ENCODE peak calls at places on chromosomes 4 and X, in five cellular contexts. One of them, this sample, is unnamed.

GRCh38 chr4:87567191-87567590 is 38.0 kb upstream of the SPARCL1 start:
- DNase-seq in suprapubic skin: no peak
- DNase-seq in left lung: no peak
- DNase-seq in GM23248: peak; percentile 17
- DNase-seq in DND-41: no peak
- DNase-seq in this sample: no peak

GRCh38 chrX:19650996-19651395 is 135.7 kb upstream of the MAP3K15 start:
- DNase-seq in DND-41: no peak
- DNase-seq in suprapubic skin: no peak
- DNase-seq in left lung: no peak
- DNase-seq in GM23248: no peak
- DNase-seq in this sample: no peak

GRCh38 chr4:105088110-105088879 is 58.4 kb upstream of the TET2 start:
- DNase-seq in left lung: no peak
- DNase-seq in suprapubic skin: no peak
- DNase-seq in DND-41: no peak
- DNase-seq in GM23248: peak; percentile 92
- DNase-seq in this sample: no peak

GRCh38 chr4:32499176-32499575 is 1779.0 kb downstream of the PCDH7 start:
- DNase-seq in left lung: no peak
- DNase-seq in DND-41: no peak
- DNase-seq in GM23248: peak; percentile 42
- DNase-seq in suprapubic skin: no peak
- DNase-seq in this sample: no peak

GRCh38 chrX:675896-676295 is 45.3 kb downstream of the SHOX start:
- DNase-seq in DND-41: no peak
- DNase-seq in left lung: no peak
- DNase-seq in GM23248: no peak
- DNase-seq in suprapubic skin: no peak
- DNase-seq in this sample: no peak

GRCh38 chrX:135463937-135464336 is 42.2 kb downstream of the SMIM10L2A start:
- DNase-seq in GM23248: peak; percentile 43
- DNase-seq in left lung: no peak
- DNase-seq in DND-41: no peak
- DNase-seq in suprapubic skin: no peak
- DNase-seq in this sample: no peak

GRCh38 chr4:17336524-17336941 is 175.4 kb downstream of the QDPR start:
- DNase-seq in left lung: peak; percentile 36
- DNase-seq in suprapubic skin: no peak
- DNase-seq in DND-41: peak; percentile 79
- DNase-seq in GM23248: no peak
- DNase-seq in this sample: no peak

GRCh38 chr4:3188118-3188517 is 60.8 kb upstream of the MSANTD1 start:
- DNase-seq in GM23248: no peak
- DNase-seq in left lung: no peak
- DNase-seq in DND-41: no peak
- DNase-seq in suprapubic skin: no peak
- DNase-seq in this sample: no peak

GRCh38 chr4:10063544-10064300 is 42.4 kb upstream of the SLC2A9 start:
- DNase-seq in GM23248: peak; percentile 88
- DNase-seq in DND-41: no peak
- DNase-seq in suprapubic skin: no peak
- DNase-seq in left lung: peak; percentile 72
- DNase-seq in this sample: peak; percentile 66

GRCh38 chr4:81469774-81470455 is 1.8 kb downstream of the RASGEF1B start:
- DNase-seq in suprapubic skin: no peak
- DNase-seq in GM23248: no peak
- DNase-seq in DND-41: no peak
- DNase-seq in left lung: no peak
- DNase-seq in this sample: no peak

GRCh38 chr4:158729716-158730559 is 6.7 kb upstream of the PPID start:
- DNase-seq in suprapubic skin: no peak
- DNase-seq in GM23248: peak; percentile 82
- DNase-seq in left lung: peak; percentile 47
- DNase-seq in DND-41: no peak
- DNase-seq in this sample: no peak

GRCh38 chrX:34381241-34381640 is 249.1 kb upstream of the FAM47A start:
- DNase-seq in DND-41: no peak
- DNase-seq in left lung: no peak
- DNase-seq in GM23248: no peak
- DNase-seq in suprapubic skin: no peak
- DNase-seq in this sample: no peak

GRCh38 chr4:52051615-52052474 is 741 bp downstream of the SPATA18 start:
- DNase-seq in GM23248: peak; percentile 95
- DNase-seq in left lung: peak; percentile 84
- DNase-seq in DND-41: no peak
- DNase-seq in suprapubic skin: no peak
- DNase-seq in this sample: peak; percentile 84

GRCh38 chr4:168604496-168605373 is 107.9 kb downstream of the PALLD start:
- DNase-seq in suprapubic skin: no peak
- DNase-seq in DND-41: no peak
- DNase-seq in GM23248: peak; percentile 94
- DNase-seq in left lung: no peak
- DNase-seq in this sample: no peak

GRCh38 chr4:140286503-140286902 is 86.9 kb upstream of the SCOC start:
- DNase-seq in suprapubic skin: no peak
- DNase-seq in GM23248: peak; percentile 89
- DNase-seq in DND-41: no peak
- DNase-seq in left lung: no peak
- DNase-seq in this sample: no peak

GRCh38 chr4:2806392-2807355 is 13.8 kb downstream of the SH3BP2 start:
- DNase-seq in GM23248: peak; percentile 80
- DNase-seq in suprapubic skin: no peak
- DNase-seq in DND-41: no peak
- DNase-seq in left lung: peak; percentile 77
- DNase-seq in this sample: peak; percentile 85

GRCh38 chr4:140750470-140750869 is 5.7 kb downstream of the TBC1D9 start:
- DNase-seq in DND-41: no peak
- DNase-seq in GM23248: no peak
- DNase-seq in left lung: no peak
- DNase-seq in suprapubic skin: no peak
- DNase-seq in this sample: no peak

GRCh38 chrX:48597353-48598264 is at the start of gene WDR13:
- DNase-seq in left lung: peak; percentile 93
- DNase-seq in suprapubic skin: peak; percentile 92
- DNase-seq in GM23248: peak; percentile 93
- DNase-seq in DND-41: peak; percentile 90
- DNase-seq in this sample: peak; percentile 93

GRCh38 chr4:32226201-32226600 is 1506.0 kb downstream of the PCDH7 start:
- DNase-seq in GM23248: no peak
- DNase-seq in DND-41: no peak
- DNase-seq in left lung: no peak
- DNase-seq in suprapubic skin: no peak
- DNase-seq in this sample: no peak

GRCh38 chr4:124121511-124121934 is 591.0 kb downstream of the ANKRD50 start:
- DNase-seq in suprapubic skin: no peak
- DNase-seq in GM23248: peak; percentile 49
- DNase-seq in DND-41: no peak
- DNase-seq in left lung: no peak
- DNase-seq in this sample: no peak

GRCh38 chr4:118757761-118758213 is 72.6 kb downstream of the METTL14 start:
- DNase-seq in DND-41: no peak
- DNase-seq in suprapubic skin: no peak
- DNase-seq in GM23248: peak; percentile 55
- DNase-seq in left lung: no peak
- DNase-seq in this sample: no peak

GRCh38 chr4:53854991-53855885 is 209.2 kb downstream of the CHIC2 start:
- DNase-seq in left lung: no peak
- DNase-seq in GM23248: peak; percentile 82
- DNase-seq in DND-41: no peak
- DNase-seq in suprapubic skin: no peak
- DNase-seq in this sample: no peak

GRCh38 chr4:8225704-8226443 is 26.8 kb downstream of the SH3TC1 start:
- DNase-seq in suprapubic skin: no peak
- DNase-seq in left lung: no peak
- DNase-seq in DND-41: no peak
- DNase-seq in GM23248: no peak
- DNase-seq in this sample: no peak

GRCh38 chr4:8905773-8906667 is 34.4 kb upstream of the HMX1 start:
- DNase-seq in GM23248: no peak
- DNase-seq in left lung: peak; percentile 12
- DNase-seq in DND-41: no peak
- DNase-seq in suprapubic skin: peak; percentile 74
- DNase-seq in this sample: peak; percentile 38

GRCh38 chr4:75985116-75985515 is 5.6 kb downstream of the SDAD1 start:
- DNase-seq in left lung: no peak
- DNase-seq in suprapubic skin: no peak
- DNase-seq in GM23248: peak; percentile 96
- DNase-seq in DND-41: no peak
- DNase-seq in this sample: no peak

GRCh38 chr4:168886361-168886760 is 123.7 kb downstream of the CBR4 start:
- DNase-seq in left lung: no peak
- DNase-seq in DND-41: no peak
- DNase-seq in suprapubic skin: no peak
- DNase-seq in GM23248: peak; percentile 72
- DNase-seq in this sample: no peak

GRCh38 chr4:113636877-113637276 is 124.7 kb downstream of the CAMK2D start:
- DNase-seq in GM23248: peak; percentile 15
- DNase-seq in left lung: no peak
- DNase-seq in DND-41: peak; percentile 61
- DNase-seq in suprapubic skin: no peak
- DNase-seq in this sample: no peak

GRCh38 chrX:84415155-84415554 is 87.1 kb downstream of the HDX start:
- DNase-seq in left lung: no peak
- DNase-seq in GM23248: no peak
- DNase-seq in suprapubic skin: no peak
- DNase-seq in DND-41: no peak
- DNase-seq in this sample: no peak

GRCh38 chrX:39972340-39972739 is 125.4 kb downstream of the BCOR start:
- DNase-seq in GM23248: peak; percentile 56
- DNase-seq in left lung: no peak
- DNase-seq in DND-41: no peak
- DNase-seq in suprapubic skin: no peak
- DNase-seq in this sample: no peak

GRCh38 chrX:46308106-46308505 is 237.1 kb downstream of the ZNF674 start:
- DNase-seq in GM23248: no peak
- DNase-seq in left lung: no peak
- DNase-seq in suprapubic skin: no peak
- DNase-seq in DND-41: peak; percentile 74
- DNase-seq in this sample: no peak

GRCh38 chrX:51002160-51002632 is 91.7 kb downstream of the BMP15 start:
- DNase-seq in DND-41: no peak
- DNase-seq in left lung: no peak
- DNase-seq in GM23248: no peak
- DNase-seq in suprapubic skin: no peak
- DNase-seq in this sample: no peak

GRCh38 chr4:57078685-57079521 is 31.3 kb downstream of the IGFBP7 start:
- DNase-seq in GM23248: no peak
- DNase-seq in DND-41: no peak
- DNase-seq in left lung: no peak
- DNase-seq in suprapubic skin: no peak
- DNase-seq in this sample: peak; percentile 58
- H3K4me1 ChIP-seq in GM23248: peaks cover 62% of the 10 kb centered on the region
- H3K4me1 ChIP-seq in DND-41: no peaks in the 10 kb centered on the region
- H3K4me1 ChIP-seq in left lung: peaks cover 8% of the 10 kb centered on the region
- H3K4me1 ChIP-seq in suprapubic skin: peaks cover 62% of the 10 kb centered on the region
- H3K4me1 ChIP-seq in this sample: peaks cover 26% of the 10 kb centered on the region

DNA sequence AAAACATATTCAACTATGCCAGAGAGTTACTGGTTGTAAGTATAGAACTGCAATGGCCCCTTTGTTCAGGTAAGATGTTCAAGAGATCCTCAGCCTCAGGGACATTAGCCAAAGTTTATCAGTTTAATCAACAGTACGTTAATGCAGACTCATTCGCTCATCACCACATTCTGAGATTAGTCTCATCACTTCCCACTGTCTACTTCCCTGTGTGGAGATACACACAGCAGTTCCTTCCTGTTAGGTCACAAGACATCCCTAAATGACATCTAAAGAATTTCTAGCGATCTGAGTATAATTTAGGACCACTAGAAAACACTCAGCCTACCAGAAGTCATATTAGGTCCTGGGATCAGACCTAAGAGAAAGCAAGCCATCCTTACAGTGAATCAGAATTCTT is 10.4 kb downstream of the SLC10A7 start:
- DNase-seq in DND-41: no peak
- DNase-seq in left lung: no peak
- DNase-seq in suprapubic skin: no peak
- DNase-seq in GM23248: no peak
- DNase-seq in this sample: no peak
- H3K4me1 ChIP-seq in DND-41: no peaks in the 10 kb centered on the region
- H3K4me1 ChIP-seq in left lung: no peaks in the 10 kb centered on the region
- H3K4me1 ChIP-seq in suprapubic skin: no peaks in the 10 kb centered on the region
- H3K4me1 ChIP-seq in GM23248: no peaks in the 10 kb centered on the region
- H3K4me1 ChIP-seq in this sample: no peaks in the 10 kb centered on the region

GRCh38 chrX:10619311-10620015 is 922 bp downstream of the MID1 start:
- DNase-seq in left lung: no peak
- DNase-seq in DND-41: no peak
- DNase-seq in GM23248: peak; percentile 48
- DNase-seq in suprapubic skin: no peak
- DNase-seq in this sample: no peak

GRCh38 chrX:10617186-10617963 is 3.0 kb downstream of the MID1 start:
- DNase-seq in DND-41: no peak
- DNase-seq in GM23248: no peak
- DNase-seq in suprapubic skin: no peak
- DNase-seq in left lung: no peak
- DNase-seq in this sample: no peak

GRCh38 chrX:10620121-10620699 is at the start of gene MID1:
- DNase-seq in GM23248: peak; percentile 75
- DNase-seq in DND-41: no peak
- DNase-seq in suprapubic skin: peak; percentile 83
- DNase-seq in left lung: peak; percentile 71
- DNase-seq in this sample: peak; percentile 64

GRCh38 chrX:10617964-10618342 is 2.4 kb downstream of the MID1 start:
- DNase-seq in left lung: no peak
- DNase-seq in suprapubic skin: no peak
- DNase-seq in GM23248: peak; percentile 63
- DNase-seq in DND-41: no peak
- DNase-seq in this sample: no peak

GRCh38 chrX:10618911-10619310 is 1.5 kb downstream of the MID1 start:
- DNase-seq in GM23248: peak; percentile 43
- DNase-seq in suprapubic skin: no peak
- DNase-seq in left lung: no peak
- DNase-seq in DND-41: no peak
- DNase-seq in this sample: no peak
- H3K4me1 ChIP-seq in GM23248: peaks cover 27% of the 10 kb centered on the region
- H3K4me1 ChIP-seq in suprapubic skin: peaks cover 9% of the 10 kb centered on the region
- H3K4me1 ChIP-seq in left lung: no peaks in the 10 kb centered on the region
- H3K4me1 ChIP-seq in DND-41: no peaks in the 10 kb centered on the region
- H3K4me1 ChIP-seq in this sample: peaks cover 4% of the 10 kb centered on the region

GRCh38 chr4:142334931-142335330 is 511.2 kb downstream of the INPP4B start:
- DNase-seq in left lung: no peak
- DNase-seq in GM23248: no peak
- DNase-seq in DND-41: no peak
- DNase-seq in suprapubic skin: no peak
- DNase-seq in this sample: no peak

GRCh38 chr4:142331646-142332045 is 514.5 kb downstream of the INPP4B start:
- DNase-seq in left lung: no peak
- DNase-seq in GM23248: no peak
- DNase-seq in suprapubic skin: no peak
- DNase-seq in DND-41: no peak
- DNase-seq in this sample: no peak

GRCh38 chr4:142331132-142331531 is 515.0 kb downstream of the INPP4B start:
- DNase-seq in left lung: no peak
- DNase-seq in suprapubic skin: no peak
- DNase-seq in GM23248: no peak
- DNase-seq in DND-41: no peak
- DNase-seq in this sample: no peak

GRCh38 chr4:142341286-142341685 is 504.8 kb downstream of the INPP4B start:
- DNase-seq in suprapubic skin: no peak
- DNase-seq in DND-41: no peak
- DNase-seq in left lung: no peak
- DNase-seq in GM23248: no peak
- DNase-seq in this sample: no peak

GRCh38 chr4:142336251-142336934 is 509.7 kb downstream of the INPP4B start:
- DNase-seq in GM23248: no peak
- DNase-seq in suprapubic skin: no peak
- DNase-seq in left lung: no peak
- DNase-seq in DND-41: no peak
- DNase-seq in this sample: no peak
- H3K4me1 ChIP-seq in GM23248: peaks cover 8% of the 10 kb centered on the region
- H3K4me1 ChIP-seq in suprapubic skin: peaks cover 3% of the 10 kb centered on the region
- H3K4me1 ChIP-seq in left lung: no peaks in the 10 kb centered on the region
- H3K4me1 ChIP-seq in DND-41: no peaks in the 10 kb centered on the region
- H3K4me1 ChIP-seq in this sample: no peaks in the 10 kb centered on the region